ENCODE peak calls at places on chromosome 7, in nine cellular contexts. A is spleen, B is kidney epithelial cell, J is RWPE1, U is GM13977, D is lower lobe of right lung, F is H9, Z is tibial artery, T is fibroblast of the aortic adventitia. O is an unnamed sample.

GRCh38 chr7:117143066-117143465 is 179.8 kb downstream of the WNT2 start:
- DNase-seq in A (no peak), B (no peak), J (no peak), U (no peak), D (no peak), F (no peak), Z (no peak), T (no peak), O (no peak)

GRCh38 chr7:41816111-41816510 is 113.2 kb upstream of the INHBA start:
- DNase-seq in A (no peak), B (no peak), J (no peak), U (no peak), D (no peak), F (no peak), Z (no peak), T (no peak), O (no peak)

GRCh38 chr7:158742065-158742821 is 37.6 kb upstream of the NCAPG2 start:
- DNase-seq in A (no peak), B (no peak), J (no peak), U (no peak), D (no peak), F (no peak), Z (no peak), T (no peak), O (no peak)

GRCh38 chr7:31123317-31123716 is 71.2 kb downstream of the ADCYAP1R1 start:
- DNase-seq in A (no peak), B (no peak), J (no peak), U (no peak), D (no peak), F (peak), Z (no peak), T (no peak), O (no peak)

GRCh38 chr7:90966346-90966745 is 297.9 kb upstream of the FZD1 start:
- DNase-seq in A (no peak), B (no peak), J (no peak), U (no peak), D (no peak), F (no peak), Z (no peak), T (no peak), O (no peak)

GRCh38 chr7:102291056-102291915 is 4.6 kb downstream of the SH2B2 start:
- DNase-seq in A (no peak), B (no peak), J (no peak), U (peak), D (no peak), F (no peak), Z (peak), T (no peak), O (no peak)

GRCh38 chr7:31890751-31891150 is 179.5 kb downstream of the PDE1C start:
- DNase-seq in A (no peak), B (no peak), J (no peak), U (no peak), D (no peak), F (no peak), Z (no peak), T (no peak), O (no peak)

GRCh38 chr7:28455486-28455885 is 43.2 kb downstream of the CREB5 start:
- DNase-seq in A (no peak), B (no peak), J (no peak), U (no peak), D (no peak), F (no peak), Z (no peak), T (no peak), O (no peak)

GRCh38 chr7:109092268-109092667 is 522.6 kb downstream of the DNAJB9 start:
- DNase-seq in A (no peak), B (no peak), J (no peak), U (no peak), D (no peak), F (no peak), Z (no peak), T (no peak), O (no peak)

GRCh38 chr7:32275216-32275979 is 205.2 kb upstream of the PDE1C start:
- DNase-seq in A (no peak), B (no peak), J (no peak), U (no peak), D (no peak), F (no peak), Z (no peak), T (no peak), O (no peak)

GRCh38 chr7:28067171-28067570 is 113.4 kb downstream of the JAZF1 start:
- DNase-seq in A (no peak), B (no peak), J (no peak), U (no peak), D (no peak), F (no peak), Z (no peak), T (no peak), O (no peak)

GRCh38 chr7:65397730-65398142 is 24.1 kb downstream of the ZNF92 start:
- DNase-seq in A (no peak), B (peak), J (no peak), U (no peak), D (no peak), F (no peak), Z (no peak), T (no peak), O (no peak)

GRCh38 chr7:33649476-33650441 is 255.6 kb upstream of the BMPER start:
- DNase-seq in A (no peak), B (no peak), J (no peak), U (no peak), D (no peak), F (no peak), Z (no peak), T (no peak), O (peak)

GRCh38 chr7:100837099-100837836 is 9.9 kb upstream of the EPHB4 start:
- DNase-seq in A (peak), B (no peak), J (peak), U (peak), D (peak), F (peak), Z (peak), T (peak), O (peak)

GRCh38 chr7:100968031-100968430 is 1.3 kb upstream of the MUC12 start:
- DNase-seq in A (no peak), B (no peak), J (no peak), U (no peak), D (no peak), F (peak), Z (no peak), T (no peak), O (no peak)

GRCh38 chr7:100166317-100166940 is 2.0 kb downstream of the GAL3ST4 start:
- DNase-seq in A (no peak), B (no peak), J (no peak), U (peak), D (no peak), F (no peak), Z (no peak), T (no peak), O (no peak)

GRCh38 chr7:15685358-15686181 is 913 bp downstream of the MEOX2 start:
- DNase-seq in A (no peak), B (no peak), J (no peak), U (peak), D (peak), F (peak), Z (peak), T (peak), O (peak)

DNA sequence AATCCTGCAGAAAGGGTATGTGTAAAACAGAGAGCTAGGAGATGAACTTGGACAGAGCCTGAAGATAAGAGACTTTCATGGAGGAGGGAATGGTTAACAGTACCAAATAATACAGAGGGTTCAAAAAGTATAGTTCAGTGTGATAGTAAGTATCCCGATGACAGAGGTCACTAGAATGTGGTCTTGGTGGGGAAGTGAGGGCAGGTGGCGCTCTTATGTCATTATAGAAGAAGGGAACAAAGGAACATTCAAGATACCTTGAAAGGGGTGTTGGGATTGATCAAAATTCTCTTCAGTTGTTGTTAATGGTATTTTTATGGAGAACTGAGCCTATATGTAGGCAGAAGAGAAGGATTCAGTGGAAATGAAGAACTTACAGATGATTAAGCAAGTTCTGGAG is 312.5 kb downstream of the SUGCT start:
- DNase-seq in A (no peak), B (no peak), J (no peak), U (no peak), D (no peak), F (no peak), Z (no peak), T (no peak), O (no peak)
- TF ChIP-seq CTCF in A (no peak), B (no peak), J (no peak), U (peak), D (no peak), F (peak), Z (no peak), T (no peak), O (no peak)

DNA sequence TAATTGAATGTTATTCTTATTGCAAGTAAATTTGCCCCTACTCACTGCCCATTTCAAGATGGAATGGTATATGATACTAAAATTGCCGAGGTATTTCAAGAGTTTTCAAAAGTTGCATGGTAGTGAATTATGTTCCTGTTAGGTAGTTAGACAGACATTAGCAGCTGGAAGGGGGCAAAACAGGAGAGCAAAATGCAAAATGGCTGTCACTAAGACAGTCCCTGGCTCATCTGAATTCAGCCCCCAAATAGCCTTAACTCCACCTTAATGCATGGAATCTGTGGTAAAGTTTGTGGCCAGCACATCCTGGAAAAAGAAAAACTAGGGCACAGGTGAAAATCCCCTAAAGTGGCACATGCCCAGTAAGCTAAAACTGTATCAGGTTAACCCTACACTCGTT is 894.9 kb downstream of the NXPH1 start:
- DNase-seq in A (no peak), B (no peak), J (no peak), U (no peak), D (no peak), F (no peak), Z (no peak), T (no peak), O (no peak)
- TF ChIP-seq CTCF in A (no peak), B (no peak), J (no peak), U (no peak), D (no peak), F (no peak), Z (no peak), T (no peak), O (no peak)

GRCh38 chr7:130814753-130815152 is 80.7 kb upstream of the KLF14 start:
- DNase-seq in A (no peak), B (no peak), J (no peak), U (no peak), D (no peak), F (no peak), Z (no peak), T (peak), O (no peak)
- TF ChIP-seq CTCF in A (peak), B (peak), J (peak), U (peak), D (peak), F (peak), Z (no peak), T (peak), O (no peak)

GRCh38 chr7:46368871-46369270 is 447.8 kb upstream of the IGFBP3 start:
- DNase-seq in A (no peak), B (no peak), J (no peak), U (no peak), D (no peak), F (no peak), Z (no peak), T (peak), O (no peak)

DNA sequence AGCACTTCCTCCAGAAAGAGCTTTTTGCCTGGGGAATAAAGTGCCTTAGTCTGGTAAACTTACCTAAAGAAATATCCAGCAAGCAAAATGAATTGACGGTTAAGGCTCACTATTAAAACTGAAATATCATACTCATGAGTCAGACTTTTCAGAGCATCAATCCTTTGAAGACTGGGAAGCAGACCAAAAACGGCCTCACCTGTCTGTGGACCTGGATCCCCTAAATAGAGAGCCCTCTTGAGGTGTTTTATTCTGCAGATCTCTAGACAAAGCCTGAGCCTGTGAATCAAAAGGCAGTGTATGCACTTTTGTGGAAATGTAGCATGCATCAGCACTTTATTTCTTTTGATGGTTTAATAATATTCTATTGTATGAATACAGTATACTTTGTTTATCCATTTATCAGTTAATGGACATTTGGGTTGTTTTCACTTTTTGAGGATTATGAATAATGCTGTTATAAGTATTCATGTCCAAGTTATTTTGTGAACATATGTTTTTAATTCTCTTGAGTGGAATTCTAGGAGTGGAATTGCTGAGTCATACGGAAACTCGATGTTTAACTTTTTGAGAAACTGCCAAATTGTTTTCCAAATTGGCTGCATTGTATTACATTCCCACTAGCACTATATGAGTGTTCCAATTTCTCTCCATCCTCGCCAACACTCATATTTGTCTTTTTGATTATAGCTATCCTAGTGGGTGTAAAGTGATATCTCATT is 449.0 kb upstream of the IGFBP3 start:
- DNase-seq in A (no peak), B (no peak), J (peak), U (no peak), D (no peak), F (no peak), Z (no peak), T (peak), O (no peak)
- TF ChIP-seq CTCF in A (no peak), B (no peak), J (no peak), U (no peak), D (no peak), F (no peak), Z (no peak), T (no peak), O (no peak)

GRCh38 chr7:104548861-104549260 is 220.5 kb downstream of the LHFPL3 start:
- DNase-seq in A (no peak), B (no peak), J (no peak), U (no peak), D (no peak), F (no peak), Z (no peak), T (no peak), O (no peak)
- TF ChIP-seq CTCF in A (no peak), B (no peak), J (no peak), U (peak), D (no peak), F (no peak), Z (no peak), T (no peak), O (no peak)

DNA sequence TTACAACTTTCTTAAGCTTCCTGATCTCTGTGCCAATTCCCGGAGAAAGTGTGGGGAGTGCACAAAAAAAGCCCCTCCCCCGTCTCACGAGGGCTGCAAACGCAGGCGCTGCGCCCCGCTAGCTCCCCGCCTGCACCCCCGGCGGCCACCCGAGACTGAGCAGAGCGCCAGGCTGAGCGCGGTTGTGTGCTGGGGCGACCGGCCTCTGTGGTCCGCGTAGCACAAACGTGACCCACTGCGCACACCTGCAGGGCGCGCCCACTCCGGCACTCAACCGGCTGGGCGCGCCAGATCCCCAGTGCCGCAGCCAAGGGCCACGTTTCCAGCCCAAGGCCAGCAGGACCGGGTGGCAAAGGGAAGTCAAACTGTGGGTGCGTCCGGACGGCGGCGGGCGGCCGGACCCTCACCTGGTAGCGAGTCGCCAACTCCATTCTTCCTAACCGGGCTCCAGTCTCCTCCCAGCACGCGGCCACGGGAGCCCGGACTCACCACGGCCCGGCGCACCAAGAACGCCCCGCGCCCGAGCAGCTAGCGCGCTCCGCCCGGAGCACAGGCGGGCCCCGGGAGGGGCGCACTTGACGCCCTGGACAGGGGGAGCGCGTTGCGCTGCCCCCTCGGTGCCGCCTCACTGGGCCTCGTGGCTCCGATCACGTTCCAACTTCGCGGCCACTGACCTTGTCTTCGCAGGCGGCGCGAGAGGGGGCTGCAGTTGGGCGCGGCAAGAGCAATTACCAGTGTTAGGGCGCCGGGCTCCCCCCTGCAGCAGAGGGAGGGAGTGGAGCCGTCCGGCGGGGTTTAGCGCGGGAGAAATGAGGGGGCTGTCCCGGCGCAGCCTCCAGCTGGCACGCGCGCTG is at the start of gene CDCA7L:
- DNase-seq in A (peak), B (no peak), J (peak), U (peak), D (peak), F (peak), Z (peak), T (peak), O (peak)
- TF ChIP-seq CTCF in A (no peak), B (no peak), J (peak), U (peak), D (no peak), F (no peak), Z (no peak), T (no peak), O (no peak)

GRCh38 chr7:34739651-34740300 is 81.8 kb downstream of the NPSR1 start:
- DNase-seq in A (no peak), B (no peak), J (no peak), U (no peak), D (no peak), F (no peak), Z (no peak), T (no peak), O (no peak)
- TF ChIP-seq CTCF in A (no peak), B (no peak), J (no peak), U (no peak), D (no peak), F (no peak), Z (no peak), T (no peak), O (no peak)

O was measured in mucosa of descending colon.